ENCODE peak calls at places on chromosomes 6 and 20, in ten cellular contexts. O is breast epithelium, E is GM23338, C is upper lobe of left lung, J is HepG2, K is stomach, X is Panc1, H is K562, V is transverse colon, Q is H1. M is an unnamed sample.

GRCh38 chr6:77123527-77123926 is 339.8 kb downstream of the HTR1B start:
- DNase-seq in E (no peak), Q (no peak), C (no peak), H (no peak), V (no peak), X (no peak), J (no peak), K (no peak), O (no peak), M (no peak)

GRCh38 chr6:159075506-159076100 is 30.8 kb upstream of the TAGAP start:
- DNase-seq in V (no peak), H (no peak), Q (no peak), E (peak; percentile 17), C (no peak), J (no peak), X (no peak), K (no peak), O (no peak), M (no peak)

GRCh38 chr6:34791842-34792604 is at the start of gene BLTP3A:
- DNase-seq in J (peak; percentile 59), X (no peak), H (peak; percentile 96), E (peak; percentile 87), Q (peak; percentile 75), K (peak; percentile 65), O (no peak), C (peak; percentile 73), V (peak; percentile 75), M (peak; percentile 55)

GRCh38 chr6:17988422-17988944 is 1.0 kb upstream of the KIF13A start:
- DNase-seq in V (peak; percentile 17), H (no peak), E (no peak), K (no peak), O (no peak), C (no peak), X (no peak), J (peak; percentile 16), Q (peak; percentile 29), M (peak; percentile 14)

GRCh38 chr6:26075063-26075717 is 12.0 kb upstream of the HFE start:
- DNase-seq in C (no peak), H (no peak), E (peak; percentile 30), Q (no peak), O (no peak), K (no peak), J (peak; percentile 28), V (no peak), X (no peak), M (no peak)

GRCh38 chr20:40657526-40657925 is 31.5 kb downstream of the MAFB start:
- DNase-seq in V (no peak), O (no peak), X (no peak), J (no peak), H (no peak), E (no peak), K (no peak), C (no peak), Q (no peak), M (no peak)

GRCh38 chr6:19375613-19376012 is 461.6 kb upstream of the ID4 start:
- DNase-seq in E (no peak), O (no peak), H (no peak), K (no peak), J (no peak), X (no peak), C (no peak), Q (no peak), V (no peak), M (no peak)

GRCh38 chr6:170433163-170434095 is 119.7 kb downstream of the PSMB1 start:
- DNase-seq in J (no peak), H (no peak), X (no peak), Q (no peak), O (no peak), C (no peak), E (no peak), V (no peak), K (no peak), M (no peak)

GRCh38 chr6:11732036-11732545 is 46.5 kb downstream of the ADTRP start:
- DNase-seq in V (peak; percentile 44), C (peak; percentile 77), O (no peak), X (no peak), J (no peak), K (peak; percentile 34), H (no peak), E (no peak), Q (no peak), M (no peak)

GRCh38 chr6:29731281-29731680 is 8.0 kb downstream of the HLA-F start:
- DNase-seq in O (no peak), H (no peak), C (no peak), V (no peak), K (no peak), Q (no peak), X (no peak), J (no peak), E (no peak), M (no peak)

GRCh38 chr20:50918403-50918802 is 12.8 kb downstream of the ADNP start:
- DNase-seq in Q (no peak), C (no peak), J (no peak), H (no peak), E (no peak), K (no peak), V (no peak), X (no peak), O (no peak), M (no peak)

GRCh38 chr20:38892091-38892981 is 33.9 kb upstream of the FAM83D start:
- DNase-seq in V (peak; percentile 13), C (no peak), J (no peak), H (no peak), O (no peak), K (no peak), Q (no peak), E (no peak), X (no peak), M (no peak)

GRCh38 chr6:151440930-151441329 is 11.0 kb downstream of the RMND1 start:
- DNase-seq in J (no peak), K (no peak), Q (no peak), C (no peak), X (no peak), H (no peak), V (no peak), O (no peak), E (no peak), M (no peak)

GRCh38 chr20:4234128-4234527 is 218.8 kb upstream of the RNF24 start:
- DNase-seq in K (no peak), X (no peak), O (no peak), V (no peak), Q (no peak), C (no peak), J (no peak), E (no peak), H (no peak), M (peak; percentile 45)

GRCh38 chr6:83594936-83595335 is 82.6 kb downstream of the PRSS35 start:
- DNase-seq in H (no peak), C (no peak), X (no peak), O (no peak), E (no peak), K (no peak), Q (no peak), V (no peak), J (no peak), M (no peak)

GRCh38 chr20:4894981-4895381 is 106.3 kb downstream of the SLC23A2 start:
- DNase-seq in C (no peak), X (no peak), E (no peak), K (no peak), V (no peak), H (no peak), Q (no peak), J (no peak), O (no peak), M (no peak)

GRCh38 chr20:60960500-60960899 is 291.6 kb upstream of the CDH4 start:
- DNase-seq in Q (no peak), K (no peak), H (no peak), E (no peak), J (no peak), O (no peak), X (no peak), C (no peak), V (no peak), M (no peak)
- H3K4me3 ChIP-seq in Q (no peak overlapping the region), K (no peak overlapping the region), H (no peak overlapping the region), E (no peak overlapping the region), J (no peak overlapping the region), O (no peak overlapping the region), X (no peak overlapping the region), C (no peak overlapping the region), V (no peak overlapping the region), M (no peak overlapping the region)

GRCh38 chr20:48360338-48360698 is 467.5 kb downstream of the PREX1 start:
- DNase-seq in H (no peak), V (peak; percentile 28), E (no peak), Q (no peak), J (no peak), O (no peak), K (no peak), X (no peak), C (no peak), M (no peak)
- TF ChIP-seq POLR2AphosphoS5 in H (no peak), V (no peak), E (no peak), Q (no peak), J (no peak), O (no peak), K (no peak), X (no peak), C (no peak), M (no peak)

GRCh38 chr6:36387440-36388303 is at the start of gene ETV7:
- DNase-seq in O (no peak), H (no peak), Q (peak; percentile 59), X (no peak), J (no peak), E (peak; percentile 74), C (peak; percentile 35), V (peak; percentile 66), K (peak; percentile 63), M (peak; percentile 23)

GRCh38 chr6:36384095-36384494 is 3.4 kb downstream of the ETV7 start:
- DNase-seq in K (no peak), H (no peak), V (no peak), J (no peak), X (no peak), E (no peak), O (no peak), C (no peak), Q (no peak), M (no peak)

GRCh38 chr6:36389353-36389752 is 1.9 kb upstream of the ETV7 start:
- DNase-seq in V (no peak), X (no peak), H (no peak), Q (no peak), K (no peak), C (no peak), E (no peak), O (no peak), J (no peak), M (no peak)

GRCh38 chr6:36383608-36384007 is 3.9 kb downstream of the ETV7 start:
- DNase-seq in V (no peak), O (no peak), C (no peak), X (no peak), K (no peak), Q (no peak), J (no peak), H (peak; percentile 36), E (no peak), M (no peak)

GRCh38 chr6:36386495-36387439 is 702 bp downstream of the ETV7 start:
- DNase-seq in V (peak; percentile 47), E (peak; percentile 65), J (no peak), H (no peak), X (peak; percentile 7), Q (peak; percentile 65), O (no peak), K (peak; percentile 43), C (peak; percentile 44), M (peak; percentile 30)
- TF ChIP-seq CTCF in V (no peak), E (peak; percentile 12), J (no peak), H (no peak), X (no peak), Q (peak; percentile 1), O (no peak), K (no peak), C (no peak), M (no peak)

GRCh38 chr20:53660078-53660909 is 66.7 kb upstream of the ZNF217 start:
- DNase-seq in H (no peak), J (no peak), E (peak; percentile 63), K (no peak), V (peak; percentile 40), X (no peak), O (no peak), Q (peak; percentile 53), C (no peak), M (no peak)
- H3K4me3 ChIP-seq in H (no peak overlapping the region), J (peak overlapping the region; percentile 7), E (peak overlapping the region; percentile 64), K (peak overlapping the region; percentile 55), V (peak overlapping the region; percentile 18), X (no peak overlapping the region), O (peak overlapping the region; percentile 47), Q (peak overlapping the region; percentile 44), C (peak overlapping the region; percentile 46), M (peak overlapping the region; percentile 21)